ENCODE peak calls at places on chromosomes 12 and 14, in eight cellular contexts. D is left lung, X is MM.1S, B is psoas muscle, P is spleen, O is mammary epithelial cell, S is prostate gland, E is neural progenitor cell. M is an unnamed sample.
A peak's percentile ranks its signal among the peaks of the same experiment; 100 is the strongest.

GRCh38 chr12:3045494-3045893 is 31.7 kb upstream of the TSPAN9 start:
- DNase-seq in D (no peak), X (no peak), B (no peak), P (no peak), O (no peak), S (no peak), E (no peak), M (no peak)

GRCh38 chr12:107484219-107484618 is 201.4 kb upstream of the PWP1 start:
- DNase-seq in D (no peak), X (no peak), B (no peak), P (no peak), O (peak; percentile 31), S (no peak), E (no peak), M (no peak)

GRCh38 chr12:52896190-52897100 is 8.4 kb downstream of the KRT8 start:
- DNase-seq in D (no peak), X (no peak), B (no peak), P (no peak), O (no peak), S (no peak), E (no peak), M (no peak)

GRCh38 chr12:47652491-47653234 is 53.2 kb downstream of the RPAP3 start:
- DNase-seq in D (no peak), X (no peak), B (no peak), P (no peak), O (no peak), S (peak; percentile 11), E (no peak), M (no peak)

GRCh38 chr12:132560421-132560830 is 50.0 kb downstream of the LRCOL1 start:
- DNase-seq in D (no peak), X (peak; percentile 10), B (no peak), P (peak; percentile 86), O (peak; percentile 27), S (no peak), E (peak; percentile 70), M (no peak)

GRCh38 chr14:21867541-21867940 is 193.9 kb upstream of the OR4E1 start:
- DNase-seq in D (no peak), X (no peak), B (no peak), P (no peak), O (peak; percentile 64), S (no peak), E (no peak), M (no peak)

GRCh38 chr14:63470877-63471565 is 72.2 kb downstream of the PPP2R5E start:
- DNase-seq in D (no peak), X (peak; percentile 65), B (no peak), P (no peak), O (peak; percentile 84), S (no peak), E (no peak), M (no peak)

GRCh38 chr12:67449591-67450052 is 180.5 kb downstream of the CAND1 start:
- DNase-seq in D (no peak), X (peak; percentile 86), B (no peak), P (no peak), O (no peak), S (no peak), E (no peak), M (no peak)

GRCh38 chr12:46260913-46261476 is 7.8 kb downstream of the SLC38A1 start:
- DNase-seq in D (no peak), X (no peak), B (no peak), P (no peak), O (peak; percentile 86), S (peak; percentile 22), E (no peak), M (no peak)

GRCh38 chr12:16603916-16604575 is 1.9 kb downstream of the LMO3 start:
- DNase-seq in D (no peak), X (no peak), B (no peak), P (no peak), O (no peak), S (no peak), E (peak; percentile 84), M (no peak)

GRCh38 chr12:3202734-3203446 is 125.7 kb downstream of the TSPAN9 start:
- DNase-seq in D (no peak), X (peak; percentile 37), B (peak; percentile 79), P (no peak), O (peak; percentile 23), S (peak; percentile 30), E (peak; percentile 76), M (peak; percentile 73)

GRCh38 chr14:25197885-25198284 is 147.9 kb upstream of the STXBP6 start:
- DNase-seq in D (no peak), X (no peak), B (no peak), P (no peak), O (no peak), S (no peak), E (no peak), M (no peak)

GRCh38 chr14:49105512-49105911 is 480.7 kb downstream of the RPS29 start:
- DNase-seq in D (no peak), X (no peak), B (no peak), P (no peak), O (no peak), S (no peak), E (no peak), M (no peak)

GRCh38 chr12:120062976-120063579 is 53.5 kb downstream of the RAB35 start:
- DNase-seq in D (no peak), X (no peak), B (no peak), P (no peak), O (no peak), S (no peak), E (no peak), M (no peak)

GRCh38 chr12:34297126-34297789 is 275.0 kb downstream of the ALG10 start:
- DNase-seq in D (no peak), X (no peak), B (peak; percentile 19), P (peak; percentile 41), O (no peak), S (no peak), E (no peak), M (no peak)
- H3K9me3 ChIP-seq in D (no peaks in the 10 kb centered on the region), X (no peaks in the 10 kb centered on the region), B (no peaks in the 10 kb centered on the region), P (peaks cover 76% of the 10 kb centered on the region), O (peaks cover 78% of the 10 kb centered on the region), S (no peaks in the 10 kb centered on the region), E (no peaks in the 10 kb centered on the region), M (no peaks in the 10 kb centered on the region)

DNA sequence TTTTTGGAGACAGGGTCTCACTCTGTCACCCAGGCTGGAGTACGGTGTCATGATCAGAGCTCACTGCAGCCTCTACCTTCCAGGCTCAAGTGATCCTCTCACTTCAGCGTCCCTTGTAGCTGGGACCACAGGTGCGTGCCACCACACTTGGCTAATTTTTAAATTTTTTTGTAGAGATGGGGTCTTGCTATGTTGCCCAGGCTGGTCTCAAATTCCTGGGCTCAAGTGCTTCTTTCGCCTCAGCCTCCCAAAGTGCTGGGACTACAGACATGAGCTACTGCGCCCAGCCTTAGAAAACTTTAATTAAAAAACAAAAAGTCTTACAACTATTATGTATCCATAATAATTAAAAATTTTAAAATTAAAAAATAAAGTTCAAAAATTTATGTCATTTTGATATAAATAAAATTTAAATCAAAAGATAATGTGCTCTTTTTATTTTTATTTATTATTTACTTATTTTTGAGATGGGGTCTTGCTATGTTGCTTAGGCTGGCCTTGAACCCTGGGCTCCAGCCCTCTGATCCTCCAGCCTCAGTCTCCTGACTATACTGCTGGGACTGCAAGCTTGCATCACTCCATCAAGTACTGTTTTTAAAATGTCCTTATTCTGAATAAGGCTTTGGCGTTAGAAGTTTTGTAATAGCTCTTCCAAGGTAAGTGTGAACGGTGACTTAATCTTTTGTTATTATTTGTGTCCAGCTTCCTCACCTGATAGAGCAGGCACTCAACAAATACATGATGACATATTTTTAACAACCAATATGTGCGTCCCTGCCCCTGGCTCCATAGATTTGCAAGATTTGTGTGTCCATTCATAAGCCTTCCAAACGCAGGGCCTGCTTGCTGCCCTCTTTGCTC is 1.6 kb downstream of the C1RL start:
- DNase-seq in D (no peak), X (no peak), B (no peak), P (no peak), O (peak; percentile 47), S (no peak), E (no peak), M (no peak)
- H3K4me3 ChIP-seq in D (peak overlapping the region; percentile 70), X (peak overlapping the region; percentile 95), B (peak overlapping the region; percentile 75), P (peak overlapping the region; percentile 68), O (peak overlapping the region; percentile 80), S (peak overlapping the region; percentile 54), E (peak overlapping the region; percentile 58), M (peak overlapping the region; percentile 44)

DNA sequence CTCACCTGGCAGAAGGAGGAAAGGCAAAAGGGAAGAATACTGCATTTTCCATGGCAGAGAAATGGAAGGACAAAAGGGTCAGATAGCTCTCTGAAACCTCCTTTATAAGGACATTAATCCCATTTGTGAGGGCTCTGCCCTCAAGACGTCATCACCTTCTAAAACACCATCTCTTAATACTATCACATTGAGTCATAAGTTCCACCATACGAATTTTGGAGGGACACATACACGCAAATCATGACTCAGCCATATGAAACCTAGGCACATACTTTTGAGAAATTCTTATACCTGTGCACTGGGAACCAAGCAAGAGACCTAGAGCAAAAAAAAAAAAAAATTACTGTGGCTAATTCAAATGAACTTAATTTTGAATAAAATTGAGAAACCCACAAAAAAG is 1669.2 kb upstream of the FLRT2 start:
- DNase-seq in D (no peak), X (no peak), B (no peak), P (no peak), O (no peak), S (no peak), E (no peak), M (no peak)
- H3K9me3 ChIP-seq in D (no peaks in the 10 kb centered on the region), X (no peaks in the 10 kb centered on the region), B (no peaks in the 10 kb centered on the region), P (no peaks in the 10 kb centered on the region), O (peaks cover 7% of the 10 kb centered on the region), S (no peaks in the 10 kb centered on the region), E (no peaks in the 10 kb centered on the region), M (no peaks in the 10 kb centered on the region)

DNA sequence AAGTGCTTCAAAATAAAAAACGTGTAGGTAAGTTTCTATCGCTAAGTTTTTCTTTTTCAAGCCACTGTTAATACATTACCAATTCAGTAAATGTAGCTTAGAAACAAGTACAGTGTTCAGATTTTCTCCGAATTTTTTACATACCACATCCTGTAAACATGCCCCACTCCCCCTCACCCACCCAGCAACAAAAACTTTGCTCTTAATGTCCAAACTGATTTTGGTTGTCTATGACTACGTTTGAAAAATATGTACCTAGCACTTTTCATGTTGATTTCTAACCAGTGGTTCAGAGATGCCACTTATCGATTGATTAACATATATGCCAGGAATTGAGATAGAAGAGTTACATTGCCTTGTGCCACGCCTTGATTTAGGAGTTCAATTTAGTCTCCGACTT is 663 bp upstream of the LIN7A start:
- DNase-seq in D (no peak), X (no peak), B (no peak), P (no peak), O (no peak), S (no peak), E (no peak), M (no peak)
- H3K4me3 ChIP-seq in D (peak overlapping the region; percentile 59), X (no peak overlapping the region), B (peak overlapping the region; percentile 83), P (peak overlapping the region; percentile 54), O (no peak overlapping the region), S (no peak overlapping the region), E (no peak overlapping the region), M (no peak overlapping the region)

M was measured in right atrium auricular region.